ENCODE peak calls at places on chromosome 12, in seven cellular contexts. L, Q, S, Y, I, O and B are unnamed samples.

GRCh38 chr12:94898388-94898787 is 105.1 kb downstream of the NDUFA12 start:
- DNase-seq in I (no peak), O (peak; percentile 6), Y (no peak), L (no peak), Q (no peak), S (no peak), B (no peak)

GRCh38 chr12:117646595-117646994 is 285.2 kb upstream of the NOS1 start:
- DNase-seq in Q (no peak), S (no peak), L (no peak), I (no peak), Y (no peak), O (no peak), B (no peak)

GRCh38 chr12:132143328-132144071 is 619 bp downstream of the DDX51 start:
- DNase-seq in I (no peak), S (peak; percentile 66), L (no peak), O (no peak), Q (no peak), Y (no peak), B (no peak)

GRCh38 chr12:79998554-79998953 is 63.7 kb upstream of the PPP1R12A start:
- DNase-seq in L (no peak), Q (no peak), Y (no peak), O (no peak), I (no peak), S (no peak), B (no peak)

GRCh38 chr12:95796225-95796981 is 5.8 kb upstream of the NTN4 start:
- DNase-seq in S (no peak), O (no peak), Q (no peak), I (no peak), L (no peak), Y (no peak), B (no peak)

GRCh38 chr12:11729008-11729407 is 79.5 kb downstream of the ETV6 start:
- DNase-seq in I (no peak), Q (no peak), O (peak; percentile 80), Y (no peak), L (no peak), S (no peak), B (no peak)

GRCh38 chr12:104011265-104011664 is 38.7 kb downstream of the GLT8D2 start:
- DNase-seq in L (no peak), I (no peak), S (no peak), Y (no peak), O (no peak), Q (peak; percentile 84), B (peak; percentile 79)

GRCh38 chr12:110354172-110354780 is 49.2 kb downstream of the ANAPC7 start:
- DNase-seq in S (no peak), Q (no peak), Y (no peak), L (no peak), I (no peak), O (no peak), B (no peak)

GRCh38 chr12:121678721-121679300 is 9.4 kb upstream of the MORN3 start:
- DNase-seq in Q (no peak), S (no peak), I (no peak), O (no peak), L (no peak), Y (no peak), B (no peak)

GRCh38 chr12:18468521-18469075 is 207.3 kb downstream of the PIK3C2G start:
- DNase-seq in I (no peak), L (no peak), S (no peak), O (no peak), Y (no peak), Q (peak; percentile 60), B (no peak)

GRCh38 chr12:43571885-43572284 is 19.9 kb upstream of the ADAMTS20 start:
- DNase-seq in L (no peak), Q (no peak), I (no peak), S (no peak), Y (no peak), O (no peak), B (no peak)